ENCODE peak calls at places on chromosome 21, in four cellular contexts. L, S, V and K are unnamed samples.

GRCh38 chr21:39529026-39529425 is 77.3 kb downstream of the SH3BGR start:
- DNase-seq in L (no peak), V (no peak), S (peak), K (no peak)

GRCh38 chr21:40511976-40512375 is 335.0 kb downstream of the DSCAM start:
- DNase-seq in V (no peak), S (no peak), L (no peak), K (no peak)

GRCh38 chr21:35215870-35216269 is 166.8 kb upstream of the RUNX1 start:
- DNase-seq in S (no peak), V (no peak), L (no peak), K (no peak)

GRCh38 chr21:35138665-35139381 is 89.7 kb upstream of the RUNX1 start:
- DNase-seq in S (peak), L (peak), V (no peak), K (no peak)

GRCh38 chr21:24895885-24896734 is 711.2 kb downstream of the MRPL39 start:
- DNase-seq in V (no peak), L (peak), S (peak), K (peak)

GRCh38 chr21:42366292-42367010 is at the start of gene TFF1:
- DNase-seq in V (no peak), S (peak), L (no peak), K (no peak)

GRCh38 chr21:42311816-42312625 is 3.2 kb downstream of the TFF3 start:
- DNase-seq in V (no peak), S (no peak), L (no peak), K (no peak)

GRCh38 chr21:35400233-35400939 is 351.3 kb upstream of the RUNX1 start:
- DNase-seq in L (peak), S (peak), V (no peak), K (peak)

GRCh38 chr21:14706712-14707111 is 160.6 kb upstream of the SAMSN1 start:
- DNase-seq in V (no peak), S (no peak), L (no peak), K (no peak)

GRCh38 chr21:45084881-45085536 is 10.6 kb downstream of the ADARB1 start:
- DNase-seq in V (no peak), S (no peak), L (no peak), K (no peak)

GRCh38 chr21:31293986-31294385 is 50.1 kb downstream of the TIAM1 start:
- DNase-seq in S (peak), L (peak), V (no peak), K (peak)

GRCh38 chr21:27171704-27172103 is 204.8 kb upstream of the ADAMTS5 start:
- DNase-seq in V (no peak), L (no peak), S (no peak), K (no peak)

GRCh38 chr21:33875026-33875695 is 40.4 kb downstream of the ATP5PO start:
- DNase-seq in V (no peak), S (no peak), L (no peak), K (no peak)

GRCh38 chr21:45867671-45868081 is 113.9 kb upstream of the COL6A1 start:
- DNase-seq in L (no peak), S (no peak), V (peak), K (no peak)

GRCh38 chr21:34274001-34274400 is 89.8 kb upstream of the KCNE2 start:
- DNase-seq in V (no peak), S (peak), L (no peak), K (no peak)

GRCh38 chr21:31135536-31136184 is 97.4 kb upstream of the KRTAP19-8 start:
- DNase-seq in S (no peak), V (no peak), L (no peak), K (no peak)

GRCh38 chr21:37868896-37869295 is 47.4 kb downstream of the KCNJ6 start:
- DNase-seq in S (no peak), V (no peak), L (no peak), K (no peak)

GRCh38 chr21:31553926-31554325 is 105.6 kb upstream of the SOD1 start:
- DNase-seq in V (peak), S (no peak), L (no peak), K (no peak)